ENCODE peak calls at places on chromosomes 16 and 17, in ten cellular contexts. Y is stimulated activated CD8-positive, alpha-beta memory T cell treated with anti-CD3 and anti-CD28 coated beads, Interleukin-7, amount 100 ng/mL, for 24 hours; G is bronchial epithelial cell; L is fibroblast of pulmonary artery; K is T-helper 2 cell treated with Interferon-gamma antibody and Interleukin-4, amounts not matched to agents 5 μg/mL and 100 μg/mL, for 36 hours; O is nephron progenitor cell; Q is nucleus accumbens; B is endodermal cell; N is spleen; P is C1 segment of cervical spinal cord. U is an unnamed sample.

GRCh38 chr16:56189990-56190902 is 1.0 kb upstream of the GNAO1 start:
- DNase-seq in N (peak), B (no peak), L (peak), K (no peak), G (no peak), Y (no peak), O (no peak), Q (peak), P (no peak), U (no peak)

GRCh38 chr17:30476726-30477082 is 504 bp upstream of the GOSR1 start:
- DNase-seq in O (peak), N (no peak), K (peak), G (no peak), Q (peak), Y (no peak), L (peak), B (no peak), P (no peak), U (no peak)

GRCh38 chr17:6569391-6570302 is 13.3 kb upstream of the PITPNM3 start:
- DNase-seq in N (no peak), O (no peak), G (no peak), Q (no peak), B (no peak), P (no peak), Y (no peak), L (no peak), K (no peak), U (no peak)

GRCh38 chr17:31116167-31116566 is 21.4 kb downstream of the NF1 start:
- DNase-seq in B (no peak), G (no peak), O (no peak), Q (no peak), L (no peak), N (no peak), Y (no peak), P (no peak), K (no peak), U (no peak)

GRCh38 chr17:50904522-50905459 is 38.6 kb upstream of the TOB1 start:
- DNase-seq in K (no peak), B (peak), G (no peak), Q (peak), P (peak), N (no peak), L (no peak), O (no peak), Y (no peak), U (no peak)

GRCh38 chr17:72142614-72143013 is 21.8 kb downstream of the SOX9 start:
- DNase-seq in O (no peak), Y (no peak), B (peak), P (no peak), G (no peak), N (no peak), L (no peak), Q (no peak), K (no peak), U (no peak)

GRCh38 chr16:24070851-24071250 is 185.3 kb upstream of the CACNG3 start:
- DNase-seq in L (peak), B (peak), K (peak), N (no peak), G (no peak), Q (peak), Y (no peak), O (peak), P (no peak), U (no peak)

GRCh38 chr17:83091257-83092141 is 12.1 kb downstream of the METRNL start:
- DNase-seq in G (peak), L (no peak), O (no peak), Y (no peak), P (no peak), B (no peak), N (no peak), Q (no peak), K (no peak), U (no peak)

GRCh38 chr16:73048292-73049050 is 543 bp upstream of the ZFHX3 start:
- DNase-seq in Q (no peak), G (no peak), L (peak), B (no peak), O (peak), Y (no peak), P (no peak), K (no peak), N (peak), U (no peak)